ENCODE peak calls at places on chromosomes 12 and 14, in nine cellular contexts. Q, T, A, W, I, H, C, U and D are unnamed samples.

GRCh38 chr12:74365178-74365964 is 172.3 kb upstream of the ATXN7L3B start:
- DNase-seq in Q (no peak), T (no peak), A (peak), W (no peak), I (no peak), H (no peak), C (peak), U (no peak), D (peak)

GRCh38 chr12:106521901-106522300 is 60.9 kb upstream of the RFX4 start:
- DNase-seq in Q (no peak), T (no peak), A (no peak), W (no peak), I (no peak), H (no peak), C (no peak), U (no peak), D (no peak)

GRCh38 chr14:20477211-20477876 is 8.1 kb downstream of the PNP start:
- DNase-seq in Q (no peak), T (no peak), A (no peak), W (peak), I (no peak), H (no peak), C (no peak), U (no peak), D (peak)

GRCh38 chr14:80784824-80785223 is 156.7 kb downstream of the CEP128 start:
- DNase-seq in Q (no peak), T (no peak), A (peak), W (no peak), I (no peak), H (no peak), C (no peak), U (no peak), D (peak)

GRCh38 chr12:82527165-82527780 is 159.4 kb upstream of the TMTC2 start:
- DNase-seq in Q (peak), T (no peak), A (peak), W (peak), I (no peak), H (no peak), C (no peak), U (peak), D (peak)

GRCh38 chr12:108696111-108696995 is 35.0 kb downstream of the CORO1C start:
- DNase-seq in Q (no peak), T (peak), A (no peak), W (no peak), I (no peak), H (no peak), C (no peak), U (no peak), D (no peak)

GRCh38 chr14:104888489-104889373 is 23.7 kb downstream of the CEP170B start:
- DNase-seq in Q (no peak), T (peak), A (no peak), W (no peak), I (no peak), H (peak), C (peak), U (no peak), D (peak)

GRCh38 chr12:121107681-121108080 is 25.0 kb upstream of the P2RX7 start:
- DNase-seq in Q (no peak), T (peak), A (no peak), W (no peak), I (no peak), H (no peak), C (no peak), U (no peak), D (no peak)

GRCh38 chr12:12976366-12976765 is 23.7 kb downstream of the HEBP1 start:
- DNase-seq in Q (no peak), T (peak), A (peak), W (peak), I (no peak), H (no peak), C (no peak), U (no peak), D (no peak)

GRCh38 chr12:131442337-131442918 is 268.5 kb upstream of the SFSWAP start:
- DNase-seq in Q (no peak), T (no peak), A (no peak), W (peak), I (no peak), H (no peak), C (no peak), U (no peak), D (no peak)
- TF ChIP-seq CTCF in Q (no peak), T (no peak), A (no peak), W (no peak), I (no peak), H (no peak), C (no peak), U (no peak), D (no peak)

GRCh38 chr14:90732142-90732541 is 84.1 kb downstream of the TTC7B start:
- DNase-seq in Q (no peak), T (no peak), A (no peak), W (no peak), I (no peak), H (no peak), C (no peak), U (no peak), D (no peak)
- H3K27ac ChIP-seq in Q (no peak), T (peak), A (no peak), W (no peak), I (no peak), H (no peak), C (no peak), U (no peak), D (no peak)

DNA sequence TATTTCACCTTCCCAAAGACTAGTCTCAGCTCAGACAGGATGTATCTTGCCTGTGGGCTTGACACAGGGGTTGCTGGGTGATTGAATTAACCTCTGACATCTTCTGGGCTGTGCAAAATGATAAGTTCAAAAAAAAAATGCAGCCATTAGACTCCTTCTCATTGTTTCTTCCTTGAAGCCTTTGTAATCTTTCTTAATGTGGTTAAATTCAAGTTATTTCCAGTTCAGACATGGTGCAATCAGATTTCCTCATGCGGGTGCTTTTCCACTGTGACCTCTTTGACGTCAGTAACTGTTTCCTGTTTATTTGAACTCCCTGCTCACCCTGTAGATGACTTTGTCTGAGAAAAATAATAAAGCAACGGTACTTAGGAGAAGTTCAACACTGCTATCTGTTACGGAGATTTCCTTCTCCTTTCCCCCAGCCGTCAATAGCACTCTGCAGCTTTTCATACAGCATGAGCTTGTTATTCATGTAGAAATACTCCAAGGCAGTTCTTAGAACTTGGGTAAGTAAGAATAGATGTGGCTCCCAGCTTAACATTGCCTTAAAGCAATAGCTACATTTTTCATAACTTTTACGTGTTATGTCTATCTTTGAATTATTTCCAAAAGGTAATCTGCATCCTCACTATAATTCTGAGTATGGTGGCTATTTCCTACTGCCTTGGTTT is 155.5 kb downstream of the PRKCH start:
- DNase-seq in Q (no peak), T (peak), A (peak), W (peak), I (no peak), H (no peak), C (no peak), U (peak), D (peak)
- TF ChIP-seq POLR2A in Q (no peak), T (no peak), A (no peak), W (peak), I (no peak), H (no peak), C (peak), U (peak), D (no peak)

GRCh38 chr12:132507656-132508055 is 17.7 kb downstream of the FBRSL1 start:
- DNase-seq in Q (no peak), T (no peak), A (no peak), W (no peak), I (no peak), H (no peak), C (no peak), U (no peak), D (no peak)
- TF ChIP-seq CTCF in Q (no peak), T (no peak), A (no peak), W (no peak), I (no peak), H (no peak), C (no peak), U (no peak), D (no peak)

GRCh38 chr12:3193755-3194154 is 116.6 kb downstream of the TSPAN9 start:
- DNase-seq in Q (no peak), T (no peak), A (no peak), W (no peak), I (no peak), H (no peak), C (no peak), U (no peak), D (no peak)
- H3K27ac ChIP-seq in Q (no peak), T (no peak), A (no peak), W (no peak), I (no peak), H (no peak), C (no peak), U (no peak), D (no peak)

GRCh38 chr12:30754750-30755394 is at the start of gene CAPRIN2:
- DNase-seq in Q (peak), T (peak), A (peak), W (peak), I (peak), H (peak), C (peak), U (peak), D (peak)

GRCh38 chr12:30754383-30754749 is 385 bp downstream of the CAPRIN2 start:
- DNase-seq in Q (no peak), T (no peak), A (peak), W (no peak), I (no peak), H (no peak), C (no peak), U (no peak), D (no peak)

GRCh38 chr12:30753233-30753632 is 1.5 kb downstream of the CAPRIN2 start:
- DNase-seq in Q (no peak), T (no peak), A (peak), W (no peak), I (no peak), H (no peak), C (no peak), U (no peak), D (no peak)

GRCh38 chr12:30755395-30755762 is 628 bp upstream of the CAPRIN2 start:
- DNase-seq in Q (no peak), T (no peak), A (peak), W (no peak), I (no peak), H (no peak), C (no peak), U (no peak), D (no peak)

DNA sequence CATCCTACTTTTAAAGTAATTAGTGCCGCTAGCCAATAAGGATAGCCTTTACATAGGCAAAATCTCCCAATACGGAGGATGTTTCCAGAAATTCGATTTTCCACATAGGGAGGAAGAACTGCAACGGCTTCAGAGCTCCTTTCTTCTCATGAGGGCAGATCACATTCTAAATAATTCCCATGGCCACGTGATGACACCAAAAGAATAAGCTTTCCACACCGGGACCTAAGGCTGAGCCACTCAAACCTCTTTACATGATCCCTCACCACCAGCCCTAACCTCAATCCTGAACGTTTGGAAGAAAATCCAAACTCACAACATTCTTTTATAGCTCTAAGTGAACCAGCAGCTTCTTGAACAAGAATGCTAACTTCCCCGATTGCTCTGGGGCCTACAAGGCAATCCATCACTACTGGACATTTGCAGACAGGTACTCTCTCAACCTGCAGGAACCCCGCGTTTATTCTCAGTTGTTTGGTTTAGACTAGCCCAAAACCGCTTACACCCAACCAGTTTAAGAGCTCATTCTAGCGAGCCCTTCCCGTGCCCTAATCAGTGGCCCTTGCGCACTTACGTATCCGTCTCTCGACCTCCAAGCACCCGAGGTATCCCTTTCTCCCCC is 879 bp downstream of the CAPRIN2 start:
- DNase-seq in Q (no peak), T (no peak), A (peak), W (no peak), I (no peak), H (no peak), C (no peak), U (no peak), D (no peak)
- TF ChIP-seq POLR2A in Q (no peak), T (no peak), A (no peak), W (no peak), I (no peak), H (no peak), C (no peak), U (no peak), D (no peak)

DNA sequence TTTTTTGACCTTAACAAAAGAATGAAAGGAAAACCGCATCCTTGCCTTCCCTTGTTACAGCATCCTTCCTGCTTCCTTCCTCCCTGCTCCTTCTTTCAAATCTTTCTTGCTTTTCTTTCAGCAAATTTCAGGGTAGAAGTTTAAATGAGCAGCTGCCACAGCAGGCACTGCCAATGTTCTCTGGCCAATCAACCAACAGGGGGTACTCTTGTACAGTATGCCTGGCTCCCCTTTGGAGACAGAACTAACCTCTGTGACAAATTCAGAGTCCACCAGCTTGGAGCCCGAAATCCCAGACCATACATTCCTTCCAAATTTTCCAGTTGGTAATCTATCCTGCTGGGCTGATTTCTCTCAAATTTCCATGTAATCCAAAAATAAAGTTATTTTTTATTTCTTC is 609.8 kb upstream of the LMO3 start:
- DNase-seq in Q (peak), T (no peak), A (peak), W (no peak), I (no peak), H (no peak), C (no peak), U (no peak), D (peak)
- TF ChIP-seq CTCF in Q (no peak), T (no peak), A (peak), W (no peak), I (no peak), H (no peak), C (no peak), U (no peak), D (peak)

GRCh38 chr14:54125109-54125508 is 168.5 kb upstream of the BMP4 start:
- DNase-seq in Q (no peak), T (no peak), A (no peak), W (no peak), I (no peak), H (no peak), C (no peak), U (no peak), D (no peak)
- H3K27ac ChIP-seq in Q (no peak), T (no peak), A (no peak), W (no peak), I (no peak), H (no peak), C (no peak), U (no peak), D (no peak)

DNA sequence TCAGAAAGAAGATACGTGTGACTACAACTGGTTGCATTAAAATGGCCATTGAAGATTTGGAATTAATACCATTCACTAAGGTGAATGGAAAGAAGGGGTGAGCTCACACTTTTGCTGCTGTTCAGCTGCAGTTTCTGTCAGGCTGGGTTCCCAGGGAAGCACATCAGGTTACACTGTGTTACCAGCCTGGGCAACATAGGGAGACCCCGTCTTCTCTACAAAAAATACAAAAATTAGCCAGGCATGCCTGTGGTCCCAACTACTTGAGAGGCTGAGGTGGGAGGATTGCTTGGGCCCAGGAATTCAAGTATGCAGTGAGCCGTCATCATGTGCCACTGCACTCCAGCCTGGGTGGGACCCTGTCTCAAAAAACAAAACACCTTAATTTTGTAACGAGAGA is 12.9 kb upstream of the ZCCHC8 start:
- DNase-seq in Q (no peak), T (no peak), A (no peak), W (no peak), I (no peak), H (no peak), C (no peak), U (no peak), D (no peak)
- TF ChIP-seq POLR2A in Q (no peak), T (no peak), A (no peak), W (no peak), I (no peak), H (no peak), C (no peak), U (no peak), D (no peak)